ENCODE peak calls at places on chromosomes 6 and 20, in six cellular contexts. One of them, this sample, is unnamed.

GRCh38 chr20:51326241-51326819 is 216.2 kb downstream of the NFATC2 start:
- DNase-seq in SK-N-MC: no peak
- DNase-seq in brain microvascular endothelial cell: peak; percentile 70
- DNase-seq in dorsolateral prefrontal cortex: no peak
- DNase-seq in GM23248: peak; percentile 46
- DNase-seq in suprapubic skin: no peak
- DNase-seq in this sample: no peak

GRCh38 chr6:115811511-115811910 is 249.2 kb downstream of the FRK start:
- DNase-seq in brain microvascular endothelial cell: no peak
- DNase-seq in suprapubic skin: no peak
- DNase-seq in dorsolateral prefrontal cortex: no peak
- DNase-seq in SK-N-MC: no peak
- DNase-seq in GM23248: no peak
- DNase-seq in this sample: no peak

GRCh38 chr6:13709698-13710551 is 1.7 kb downstream of the RANBP9 start:
- DNase-seq in GM23248: peak; percentile 59
- DNase-seq in dorsolateral prefrontal cortex: no peak
- DNase-seq in brain microvascular endothelial cell: peak; percentile 40
- DNase-seq in SK-N-MC: peak; percentile 52
- DNase-seq in suprapubic skin: no peak
- DNase-seq in this sample: peak; percentile 36

GRCh38 chr20:45934046-45934586 is 367 bp upstream of the PCIF1 start:
- DNase-seq in brain microvascular endothelial cell: no peak
- DNase-seq in SK-N-MC: no peak
- DNase-seq in dorsolateral prefrontal cortex: peak; percentile 79
- DNase-seq in suprapubic skin: no peak
- DNase-seq in GM23248: peak; percentile 68
- DNase-seq in this sample: no peak

GRCh38 chr6:125843593-125843992 is 52.8 kb downstream of the NCOA7 start:
- DNase-seq in dorsolateral prefrontal cortex: no peak
- DNase-seq in brain microvascular endothelial cell: no peak
- DNase-seq in SK-N-MC: no peak
- DNase-seq in suprapubic skin: no peak
- DNase-seq in GM23248: no peak
- DNase-seq in this sample: no peak

GRCh38 chr20:56630086-56630493 is 984 bp downstream of the TFAP2C start:
- DNase-seq in suprapubic skin: no peak
- DNase-seq in SK-N-MC: no peak
- DNase-seq in dorsolateral prefrontal cortex: no peak
- DNase-seq in GM23248: peak; percentile 96
- DNase-seq in brain microvascular endothelial cell: peak; percentile 47
- DNase-seq in this sample: no peak

GRCh38 chr6:35046862-35047261 is 94.3 kb downstream of the TCP11 start:
- DNase-seq in dorsolateral prefrontal cortex: no peak
- DNase-seq in brain microvascular endothelial cell: no peak
- DNase-seq in suprapubic skin: no peak
- DNase-seq in SK-N-MC: peak; percentile 87
- DNase-seq in GM23248: peak; percentile 10
- DNase-seq in this sample: no peak

GRCh38 chr6:154480144-154480639 is 30.3 kb downstream of the CNKSR3 start:
- DNase-seq in brain microvascular endothelial cell: no peak
- DNase-seq in dorsolateral prefrontal cortex: no peak
- DNase-seq in GM23248: no peak
- DNase-seq in suprapubic skin: no peak
- DNase-seq in SK-N-MC: peak; percentile 3
- DNase-seq in this sample: no peak

GRCh38 chr6:29943053-29943966 is 978 bp downstream of the HLA-A start:
- DNase-seq in brain microvascular endothelial cell: no peak
- DNase-seq in dorsolateral prefrontal cortex: no peak
- DNase-seq in SK-N-MC: no peak
- DNase-seq in suprapubic skin: no peak
- DNase-seq in GM23248: peak; percentile 37
- DNase-seq in this sample: peak; percentile 60

DNA sequence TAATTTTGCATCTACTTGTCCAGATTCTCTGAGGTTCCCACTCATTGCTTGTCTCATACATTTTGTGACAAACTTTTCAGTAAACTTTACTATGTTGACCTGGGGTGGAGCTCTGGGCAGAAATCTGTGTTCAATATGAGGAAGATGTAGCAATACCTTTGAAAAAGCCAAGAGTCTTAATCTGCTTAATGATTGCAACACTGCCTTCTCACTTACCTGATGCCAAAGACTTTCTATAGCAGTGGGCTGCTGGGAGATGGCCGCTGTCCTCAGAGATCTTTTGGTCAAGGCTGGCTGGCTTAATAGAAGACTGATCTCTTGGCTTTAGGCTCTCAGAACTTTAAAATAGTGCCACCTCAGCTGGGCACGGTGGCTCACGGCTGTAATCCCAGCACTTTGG is 70.1 kb upstream of the RBM24 start:
- DNase-seq in brain microvascular endothelial cell: no peak
- DNase-seq in suprapubic skin: no peak
- DNase-seq in SK-N-MC: no peak
- DNase-seq in dorsolateral prefrontal cortex: no peak
- DNase-seq in GM23248: no peak
- DNase-seq in this sample: no peak
- H3K4me3 ChIP-seq in brain microvascular endothelial cell: no peak overlapping the region
- H3K4me3 ChIP-seq in suprapubic skin: no peak overlapping the region
- H3K4me3 ChIP-seq in SK-N-MC: no peak overlapping the region
- H3K4me3 ChIP-seq in dorsolateral prefrontal cortex: no peak overlapping the region
- H3K4me3 ChIP-seq in GM23248: no peak overlapping the region
- H3K4me3 ChIP-seq in this sample: no peak overlapping the region

GRCh38 chr6:84762941-84763396 is 1.4 kb downstream of the TBX18 start:
- DNase-seq in GM23248: peak; percentile 80
- DNase-seq in suprapubic skin: peak; percentile 80
- DNase-seq in brain microvascular endothelial cell: no peak
- DNase-seq in SK-N-MC: no peak
- DNase-seq in dorsolateral prefrontal cortex: no peak
- DNase-seq in this sample: no peak
- H3K27ac ChIP-seq in GM23248: peak overlapping the region; percentile 93
- H3K27ac ChIP-seq in suprapubic skin: peak overlapping the region; percentile 85
- H3K27ac ChIP-seq in brain microvascular endothelial cell: peak overlapping the region; percentile 96
- H3K27ac ChIP-seq in SK-N-MC: no peak overlapping the region
- H3K27ac ChIP-seq in dorsolateral prefrontal cortex: peak overlapping the region; percentile 85
- H3K27ac ChIP-seq in this sample: no peak overlapping the region

DNA sequence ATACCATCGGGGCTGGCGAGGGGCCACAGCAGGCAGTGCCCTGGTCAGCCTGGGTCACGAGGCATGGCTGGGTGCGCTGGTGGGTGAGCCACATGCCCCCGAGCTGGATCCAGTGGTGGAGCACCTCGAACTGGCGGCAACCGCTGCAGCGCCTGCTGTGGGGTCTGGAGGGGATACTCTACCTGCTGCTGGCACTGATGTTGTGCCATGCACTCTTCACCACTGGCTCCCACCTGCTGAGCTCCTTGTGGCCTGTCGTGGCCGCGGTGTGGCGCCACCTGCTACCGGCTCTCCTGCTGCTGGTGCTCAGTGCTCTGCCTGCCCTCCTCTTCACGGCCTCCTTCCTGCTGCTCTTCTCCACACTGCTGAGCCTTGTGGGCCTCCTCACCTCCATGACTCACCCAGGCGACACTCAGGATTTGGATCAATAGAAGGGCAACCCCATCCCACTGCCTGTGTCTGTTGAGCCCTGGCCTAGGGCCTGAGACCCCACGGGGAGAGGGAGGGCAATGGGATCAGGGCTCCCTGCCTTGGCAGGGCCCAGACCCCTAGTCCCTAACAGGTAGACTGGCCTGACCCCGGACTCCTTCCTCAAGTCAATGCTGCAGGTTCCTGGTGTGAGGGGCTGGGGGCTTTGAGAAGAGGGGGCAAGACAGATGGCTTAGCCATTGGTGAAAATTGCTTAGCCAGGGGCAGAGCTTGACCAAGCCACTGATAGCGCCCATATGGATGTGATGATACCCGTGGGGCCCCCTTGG is 598 bp downstream of the TMEM239 start:
- DNase-seq in GM23248: no peak
- DNase-seq in brain microvascular endothelial cell: no peak
- DNase-seq in suprapubic skin: peak; percentile 69
- DNase-seq in dorsolateral prefrontal cortex: no peak
- DNase-seq in SK-N-MC: no peak
- DNase-seq in this sample: no peak
- H3K4me3 ChIP-seq in GM23248: no peak overlapping the region
- H3K4me3 ChIP-seq in brain microvascular endothelial cell: no peak overlapping the region
- H3K4me3 ChIP-seq in suprapubic skin: no peak overlapping the region
- H3K4me3 ChIP-seq in dorsolateral prefrontal cortex: no peak overlapping the region
- H3K4me3 ChIP-seq in SK-N-MC: no peak overlapping the region
- H3K4me3 ChIP-seq in this sample: no peak overlapping the region

GRCh38 chr6:133244502-133244901 is 3.3 kb downstream of the EYA4 start:
- DNase-seq in SK-N-MC: no peak
- DNase-seq in dorsolateral prefrontal cortex: no peak
- DNase-seq in brain microvascular endothelial cell: no peak
- DNase-seq in suprapubic skin: no peak
- DNase-seq in GM23248: no peak
- DNase-seq in this sample: no peak
- H3K27ac ChIP-seq in SK-N-MC: no peak overlapping the region
- H3K27ac ChIP-seq in dorsolateral prefrontal cortex: no peak overlapping the region
- H3K27ac ChIP-seq in brain microvascular endothelial cell: no peak overlapping the region
- H3K27ac ChIP-seq in suprapubic skin: no peak overlapping the region
- H3K27ac ChIP-seq in GM23248: no peak overlapping the region
- H3K27ac ChIP-seq in this sample: no peak overlapping the region

DNA sequence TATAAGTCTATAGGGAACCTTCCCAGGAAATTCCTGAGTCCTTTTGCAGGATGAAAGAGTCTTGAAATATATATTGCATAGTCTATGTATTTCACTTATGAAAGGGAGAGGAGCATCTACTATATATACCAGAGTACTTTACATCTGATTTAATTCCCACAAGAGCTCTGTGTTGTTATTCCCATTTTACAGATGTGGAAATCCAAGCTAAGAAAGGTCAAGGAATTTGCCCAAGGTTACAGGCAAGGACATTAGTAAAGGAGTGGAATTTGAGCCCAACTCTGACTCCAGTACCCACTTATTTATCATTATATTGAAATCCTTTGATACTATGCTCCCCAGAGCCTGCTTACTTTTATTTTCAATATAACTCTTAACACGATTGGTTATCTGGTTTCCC is 2.6 kb downstream of the SESN1 start:
- DNase-seq in dorsolateral prefrontal cortex: no peak
- DNase-seq in GM23248: no peak
- DNase-seq in SK-N-MC: no peak
- DNase-seq in brain microvascular endothelial cell: no peak
- DNase-seq in suprapubic skin: no peak
- DNase-seq in this sample: no peak
- H3K4me3 ChIP-seq in dorsolateral prefrontal cortex: peak overlapping the region; percentile 94
- H3K4me3 ChIP-seq in GM23248: peak overlapping the region; percentile 91
- H3K4me3 ChIP-seq in SK-N-MC: peak overlapping the region; percentile 96
- H3K4me3 ChIP-seq in brain microvascular endothelial cell: no peak overlapping the region
- H3K4me3 ChIP-seq in suprapubic skin: peak overlapping the region; percentile 69
- H3K4me3 ChIP-seq in this sample: peak overlapping the region; percentile 6

DNA sequence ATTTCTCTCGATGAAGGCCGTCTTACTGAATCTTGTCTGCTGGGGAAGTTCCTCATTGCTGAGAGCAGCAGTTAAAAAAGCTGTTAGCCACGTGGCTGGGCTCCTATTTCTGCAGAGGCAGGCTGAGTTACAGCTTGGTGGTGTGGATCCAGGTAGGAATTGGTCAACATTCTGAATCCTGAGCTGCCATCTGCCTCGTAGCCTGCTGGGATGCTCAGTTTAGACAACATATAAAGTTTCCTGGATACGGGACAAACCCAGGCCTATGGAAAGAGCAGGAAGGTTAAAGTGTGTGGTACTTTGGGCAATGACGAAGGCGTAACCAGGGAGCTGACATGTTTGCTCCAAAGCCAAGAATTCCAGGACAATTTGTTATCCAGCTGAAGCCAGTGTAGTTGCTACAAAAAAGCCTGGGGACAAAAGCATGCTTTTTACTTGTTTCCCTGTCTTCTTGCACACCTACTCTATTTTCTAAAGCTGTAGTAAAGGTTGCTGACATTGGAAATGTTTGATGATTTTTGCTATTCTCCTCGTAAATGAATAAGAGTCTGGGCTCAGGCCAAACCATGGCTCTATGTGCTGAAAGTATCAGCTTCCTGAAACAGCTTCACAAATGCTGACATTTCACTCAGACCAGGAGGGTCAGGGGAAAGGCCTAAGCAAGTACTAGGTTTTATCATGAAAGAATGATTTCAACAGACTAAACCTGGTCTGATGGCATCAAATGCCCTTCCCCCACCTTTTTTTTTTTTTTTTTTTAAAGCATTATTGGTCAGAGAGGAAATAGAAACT is 12.4 kb upstream of the MYLK2 start:
- DNase-seq in SK-N-MC: no peak
- DNase-seq in dorsolateral prefrontal cortex: no peak
- DNase-seq in brain microvascular endothelial cell: no peak
- DNase-seq in GM23248: no peak
- DNase-seq in suprapubic skin: no peak
- DNase-seq in this sample: no peak
- H3K27ac ChIP-seq in SK-N-MC: no peak overlapping the region
- H3K27ac ChIP-seq in dorsolateral prefrontal cortex: no peak overlapping the region
- H3K27ac ChIP-seq in brain microvascular endothelial cell: no peak overlapping the region
- H3K27ac ChIP-seq in GM23248: no peak overlapping the region
- H3K27ac ChIP-seq in suprapubic skin: no peak overlapping the region
- H3K27ac ChIP-seq in this sample: no peak overlapping the region

GRCh38 chr6:91303326-91303725 is 716.5 kb upstream of the MAP3K7 start:
- DNase-seq in GM23248: no peak
- DNase-seq in brain microvascular endothelial cell: no peak
- DNase-seq in suprapubic skin: no peak
- DNase-seq in dorsolateral prefrontal cortex: no peak
- DNase-seq in SK-N-MC: no peak
- DNase-seq in this sample: no peak
- H3K4me3 ChIP-seq in GM23248: no peak overlapping the region
- H3K4me3 ChIP-seq in brain microvascular endothelial cell: no peak overlapping the region
- H3K4me3 ChIP-seq in suprapubic skin: no peak overlapping the region
- H3K4me3 ChIP-seq in dorsolateral prefrontal cortex: no peak overlapping the region
- H3K4me3 ChIP-seq in SK-N-MC: no peak overlapping the region
- H3K4me3 ChIP-seq in this sample: no peak overlapping the region

GRCh38 chr6:2958331-2958711 is 13.0 kb downstream of the SERPINB6 start:
- DNase-seq in brain microvascular endothelial cell: no peak
- DNase-seq in GM23248: no peak
- DNase-seq in SK-N-MC: no peak
- DNase-seq in dorsolateral prefrontal cortex: no peak
- DNase-seq in suprapubic skin: no peak
- DNase-seq in this sample: no peak

GRCh38 chr6:2957696-2958330 is 13.6 kb downstream of the SERPINB6 start:
- DNase-seq in suprapubic skin: no peak
- DNase-seq in SK-N-MC: no peak
- DNase-seq in GM23248: no peak
- DNase-seq in brain microvascular endothelial cell: no peak
- DNase-seq in dorsolateral prefrontal cortex: no peak
- DNase-seq in this sample: no peak

GRCh38 chr6:2959909-2960719 is 11.3 kb downstream of the SERPINB6 start:
- DNase-seq in brain microvascular endothelial cell: peak; percentile 71
- DNase-seq in GM23248: peak; percentile 94
- DNase-seq in suprapubic skin: no peak
- DNase-seq in SK-N-MC: no peak
- DNase-seq in dorsolateral prefrontal cortex: peak; percentile 56
- DNase-seq in this sample: no peak

GRCh38 chr6:2958802-2959201 is 12.6 kb downstream of the SERPINB6 start:
- DNase-seq in SK-N-MC: no peak
- DNase-seq in brain microvascular endothelial cell: no peak
- DNase-seq in GM23248: no peak
- DNase-seq in dorsolateral prefrontal cortex: no peak
- DNase-seq in suprapubic skin: no peak
- DNase-seq in this sample: no peak

DNA sequence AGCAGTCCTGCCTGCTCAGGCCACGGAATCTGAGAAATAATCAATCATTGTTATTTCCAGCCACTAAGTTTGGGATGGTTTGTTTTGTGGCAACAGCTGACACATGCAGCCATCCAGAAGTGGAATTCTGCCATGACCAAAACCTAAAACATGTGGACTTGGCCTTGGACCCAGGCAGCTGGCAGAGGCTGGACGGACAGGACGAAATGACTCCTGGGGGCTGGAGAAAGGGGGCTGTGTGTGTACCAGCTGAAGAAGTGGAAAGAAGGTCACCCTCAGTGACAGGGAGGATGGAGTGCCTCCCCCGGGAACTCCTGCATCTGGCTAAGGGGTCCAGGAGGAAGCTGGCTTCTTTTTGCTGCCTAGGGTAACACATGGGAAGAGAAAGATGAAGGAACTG is 14.4 kb downstream of the SERPINB6 start:
- DNase-seq in suprapubic skin: no peak
- DNase-seq in GM23248: no peak
- DNase-seq in SK-N-MC: no peak
- DNase-seq in brain microvascular endothelial cell: no peak
- DNase-seq in dorsolateral prefrontal cortex: no peak
- DNase-seq in this sample: no peak
- H3K27ac ChIP-seq in suprapubic skin: no peak overlapping the region
- H3K27ac ChIP-seq in GM23248: no peak overlapping the region
- H3K27ac ChIP-seq in SK-N-MC: no peak overlapping the region
- H3K27ac ChIP-seq in brain microvascular endothelial cell: no peak overlapping the region
- H3K27ac ChIP-seq in dorsolateral prefrontal cortex: peak overlapping the region; percentile 35
- H3K27ac ChIP-seq in this sample: no peak overlapping the region

This sample was measured in CD4-positive, alpha-beta memory T cell.